ENCODE peak calls at places on chromosomes 1 and 21, in five cellular contexts. G, L, A, H and X are unnamed samples.

GRCh38 chr1:3530931-3531818 is 76.7 kb downstream of the ARHGEF16 start:
- DNase-seq in G (peak; percentile 43), L (peak; percentile 85), A (peak; percentile 82), H (peak; percentile 93), X (no peak)

GRCh38 chr1:112337028-112337531 is 58.9 kb upstream of the CTTNBP2NL start:
- DNase-seq in G (no peak), L (peak; percentile 75), A (peak; percentile 51), H (peak; percentile 66), X (no peak)

GRCh38 chr1:218553197-218553596 is 208.1 kb downstream of the TGFB2 start:
- DNase-seq in G (no peak), L (no peak), A (no peak), H (no peak), X (no peak)

GRCh38 chr1:234976880-234977680 is 151.6 kb downstream of the TOMM20 start:
- DNase-seq in G (no peak), L (peak; percentile 62), A (no peak), H (no peak), X (no peak)

GRCh38 chr1:208524920-208525319 is 280.7 kb upstream of the PLXNA2 start:
- DNase-seq in G (no peak), L (no peak), A (no peak), H (no peak), X (no peak)

GRCh38 chr1:182279724-182280506 is 111.7 kb downstream of the GLUL start:
- DNase-seq in G (no peak), L (peak; percentile 73), A (no peak), H (no peak), X (peak; percentile 97)

GRCh38 chr1:188615321-188615720 is 1786.6 kb downstream of the PLA2G4A start:
- DNase-seq in G (no peak), L (no peak), A (no peak), H (no peak), X (no peak)

GRCh38 chr1:167460836-167461235 is 57.5 kb downstream of the CD247 start:
- DNase-seq in G (no peak), L (peak; percentile 42), A (no peak), H (no peak), X (peak; percentile 64)

GRCh38 chr21:39885119-39885848 is 18.0 kb downstream of the PCP4 start:
- DNase-seq in G (no peak), L (peak; percentile 91), A (peak; percentile 52), H (peak; percentile 80), X (peak; percentile 20)

GRCh38 chr1:119943216-119943615 is 46.9 kb upstream of the ADAM30 start:
- DNase-seq in G (no peak), L (no peak), A (no peak), H (no peak), X (no peak)

GRCh38 chr1:240055978-240056772 is 35.5 kb upstream of the FMN2 start:
- DNase-seq in G (no peak), L (no peak), A (no peak), H (no peak), X (no peak)

GRCh38 chr1:2921970-2922686 is 99.1 kb upstream of the ACTRT2 start:
- DNase-seq in G (no peak), L (no peak), A (no peak), H (no peak), X (no peak)

GRCh38 chr1:235640580-235640979 is 9.0 kb downstream of the GNG4 start:
- DNase-seq in G (no peak), L (peak; percentile 52), A (no peak), H (no peak), X (no peak)

GRCh38 chr21:46461909-46462308 is 3.2 kb downstream of the DIP2A start:
- DNase-seq in G (no peak), L (no peak), A (no peak), H (no peak), X (no peak)
- H3K27ac ChIP-seq in G (no peak overlapping the region), L (no peak overlapping the region), A (no peak overlapping the region), H (peak overlapping the region; percentile 8), X (no peak overlapping the region)

GRCh38 chr1:39691383-39692151 is at the start of gene HPCAL4:
- DNase-seq in G (no peak), L (peak; percentile 89), A (peak; percentile 90), H (peak; percentile 95), X (peak; percentile 94)

GRCh38 chr1:39696448-39696847 is 5.2 kb upstream of the HPCAL4 start:
- DNase-seq in G (no peak), L (no peak), A (no peak), H (no peak), X (no peak)

GRCh38 chr1:39694026-39694425 is 2.8 kb upstream of the HPCAL4 start:
- DNase-seq in G (no peak), L (no peak), A (no peak), H (no peak), X (no peak)

GRCh38 chr1:39692152-39693064 is 1.2 kb upstream of the HPCAL4 start:
- DNase-seq in G (no peak), L (no peak), A (no peak), H (peak; percentile 65), X (no peak)

DNA sequence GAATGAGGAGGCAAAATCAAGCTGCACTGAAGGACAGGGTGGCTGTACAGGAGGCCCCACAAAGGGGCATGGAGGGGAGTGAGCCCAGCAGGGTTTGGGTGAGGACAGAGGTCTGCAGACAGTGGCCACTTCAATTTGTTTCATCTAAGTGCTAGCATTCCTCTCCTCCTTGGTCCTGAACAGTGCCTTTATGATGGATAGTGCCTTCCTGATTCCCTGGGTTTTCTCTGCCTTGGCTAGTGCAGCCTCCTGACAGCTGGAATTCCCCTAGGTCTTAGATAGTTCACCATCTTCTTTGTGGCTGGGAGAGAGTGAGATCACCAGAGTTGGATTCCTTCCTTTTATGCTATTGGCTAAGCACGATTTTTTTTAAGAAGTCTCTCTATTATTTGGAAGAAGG is 3.8 kb upstream of the HPCAL4 start:
- DNase-seq in G (no peak), L (no peak), A (no peak), H (no peak), X (no peak)
- H3K27me3 ChIP-seq in G (peaks cover 64% of the 10 kb centered on the region), L (peaks cover 34% of the 10 kb centered on the region), A (peaks cover 42% of the 10 kb centered on the region), H (no peaks in the 10 kb centered on the region), X (no peaks in the 10 kb centered on the region)

GRCh38 chr1:1406821-1407100 is 332 bp downstream of the MRPL20 start:
- DNase-seq in G (no peak), L (no peak), A (no peak), H (no peak), X (no peak)
- H3K27ac ChIP-seq in G (no peak overlapping the region), L (peak overlapping the region; percentile 86), A (peak overlapping the region; percentile 85), H (peak overlapping the region; percentile 77), X (peak overlapping the region; percentile 70)

GRCh38 chr1:202683029-202683428 is 27.2 kb downstream of the SYT2 start:
- DNase-seq in G (no peak), L (no peak), A (no peak), H (no peak), X (peak; percentile 1)
- H3K27me3 ChIP-seq in G (no peaks in the 10 kb centered on the region), L (peaks cover 6% of the 10 kb centered on the region), A (peaks cover 46% of the 10 kb centered on the region), H (no peaks in the 10 kb centered on the region), X (no peaks in the 10 kb centered on the region)

DNA sequence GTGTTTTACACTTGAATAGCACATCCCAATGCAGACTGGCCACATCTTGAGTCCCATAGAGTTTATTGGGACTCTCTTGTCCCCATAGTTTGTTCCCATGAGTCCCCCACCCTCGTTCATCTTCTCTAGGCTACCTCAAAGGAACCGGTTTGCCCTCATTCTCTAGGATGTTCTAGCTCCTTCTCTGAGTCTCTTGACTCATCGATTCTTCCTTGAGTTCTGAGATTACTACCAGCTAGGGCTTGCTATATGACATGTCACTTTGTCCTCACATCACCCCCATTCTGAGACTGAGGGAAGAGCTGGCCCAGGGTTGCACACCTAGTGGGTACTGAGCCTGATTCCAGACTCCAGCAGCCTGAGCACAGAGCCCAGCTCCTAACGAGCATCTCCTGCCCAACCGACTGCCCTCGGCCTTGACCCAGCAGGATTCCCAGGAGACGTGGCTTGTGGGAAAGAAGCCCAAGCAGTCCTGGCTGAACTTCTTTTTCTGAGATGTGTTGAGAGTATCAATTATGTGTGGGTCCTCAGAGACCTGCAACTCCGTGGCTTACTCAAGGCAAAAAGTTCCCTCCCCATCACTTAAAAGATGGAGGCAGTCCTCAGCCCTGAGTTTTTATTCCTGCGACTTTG is 42.0 kb downstream of the TMEM51 start:
- DNase-seq in G (no peak), L (no peak), A (peak; percentile 52), H (no peak), X (no peak)
- H3K27ac ChIP-seq in G (no peak overlapping the region), L (no peak overlapping the region), A (no peak overlapping the region), H (no peak overlapping the region), X (no peak overlapping the region)

GRCh38 chr1:20533635-20534034 is 18.7 kb upstream of the FAM43B start:
- DNase-seq in G (no peak), L (no peak), A (no peak), H (no peak), X (no peak)
- H3K27me3 ChIP-seq in G (no peaks in the 10 kb centered on the region), L (peaks cover 11% of the 10 kb centered on the region), A (peaks cover 20% of the 10 kb centered on the region), H (no peaks in the 10 kb centered on the region), X (no peaks in the 10 kb centered on the region)

GRCh38 chr1:10713614-10714013 is 82.8 kb downstream of the CASZ1 start:
- DNase-seq in G (no peak), L (no peak), A (no peak), H (peak; percentile 53), X (no peak)
- H3K27ac ChIP-seq in G (no peak overlapping the region), L (no peak overlapping the region), A (peak overlapping the region; percentile 65), H (peak overlapping the region; percentile 27), X (no peak overlapping the region)

GRCh38 chr1:205037539-205037938 is 5.5 kb upstream of the CNTN2 start:
- DNase-seq in G (no peak), L (no peak), A (no peak), H (no peak), X (no peak)

GRCh38 chr1:205041998-205042910 is 758 bp upstream of the CNTN2 start:
- DNase-seq in G (no peak), L (no peak), A (no peak), H (no peak), X (peak; percentile 68)

GRCh38 chr1:205042911-205043806 is at the start of gene CNTN2:
- DNase-seq in G (no peak), L (no peak), A (no peak), H (no peak), X (peak; percentile 90)

GRCh38 chr1:205041121-205041758 is 1.8 kb upstream of the CNTN2 start:
- DNase-seq in G (no peak), L (no peak), A (no peak), H (no peak), X (no peak)

DNA sequence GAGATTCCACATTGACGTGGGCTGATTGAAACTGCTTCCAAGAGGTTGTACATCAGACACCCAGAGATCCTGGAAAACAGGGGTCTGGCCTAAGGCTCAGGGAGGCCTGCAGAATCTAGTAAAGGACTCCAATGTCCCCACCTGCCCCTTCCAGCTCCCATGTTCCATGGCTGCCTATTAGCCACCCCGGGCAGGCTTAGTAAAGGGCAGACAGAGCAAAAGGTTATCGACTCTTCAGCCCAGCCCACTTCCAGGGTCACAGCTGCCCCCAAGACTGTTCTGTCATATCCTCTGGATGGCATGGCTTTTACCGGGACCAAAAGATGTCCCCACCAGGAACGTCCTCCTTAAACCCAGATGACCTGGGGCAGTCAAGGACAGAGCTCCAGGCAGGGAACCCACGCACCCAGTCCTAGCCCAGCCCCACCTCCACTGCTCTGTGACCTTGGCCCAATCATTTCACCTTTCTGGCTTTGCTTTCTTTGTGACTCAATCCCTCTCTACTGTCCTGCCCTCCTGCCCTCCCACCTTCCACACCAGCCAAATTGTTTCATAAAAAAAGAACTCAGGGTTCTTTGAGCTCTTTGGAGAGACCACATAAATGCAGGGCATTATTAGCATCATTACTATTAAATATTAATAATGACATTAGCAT is 4.8 kb upstream of the CNTN2 start:
- DNase-seq in G (no peak), L (no peak), A (no peak), H (no peak), X (no peak)
- H3K27me3 ChIP-seq in G (peaks cover 6% of the 10 kb centered on the region), L (peaks cover 14% of the 10 kb centered on the region), A (peaks cover 18% of the 10 kb centered on the region), H (no peaks in the 10 kb centered on the region), X (no peaks in the 10 kb centered on the region)

GRCh38 chr1:32997381-32997891 is 32.8 kb upstream of the RNF19B start:
- DNase-seq in G (no peak), L (no peak), A (no peak), H (no peak), X (no peak)
- H3K27ac ChIP-seq in G (no peak overlapping the region), L (peak overlapping the region; percentile 48), A (peak overlapping the region; percentile 6), H (peak overlapping the region; percentile 37), X (no peak overlapping the region)

GRCh38 chr1:228004331-228004871 is 2.4 kb upstream of the WNT3A start:
- DNase-seq in G (no peak), L (peak; percentile 50), A (peak; percentile 8), H (peak; percentile 41), X (peak; percentile 7)
- H3K27me3 ChIP-seq in G (peaks cover 58% of the 10 kb centered on the region), L (peaks cover 59% of the 10 kb centered on the region), A (peaks cover 72% of the 10 kb centered on the region), H (peaks cover 3% of the 10 kb centered on the region), X (peaks cover 60% of the 10 kb centered on the region)